ENCODE peak calls at places on chromosomes 4 and X, in seven cellular contexts. A is T1000; N is mesothelial cell of epicardium; O is colonic mucosa; Y is occipital lobe; Q is activated CD8-positive, alpha-beta memory T cell treated with anti-CD3 and anti-CD28 coated beads for 48 hours; X is glomerular endothelial cell. H is an unnamed sample.

GRCh38 chr4:83599183-83599582 is 63.3 kb downstream of the GPAT3 start:
- DNase-seq in X (no peak), O (no peak), Y (no peak), N (no peak), Q (no peak), A (no peak), H (no peak)

GRCh38 chr4:16250665-16251365 is 24.5 kb upstream of the TAPT1 start:
- DNase-seq in A (no peak), X (no peak), Y (no peak), O (no peak), Q (no peak), N (no peak), H (no peak)

GRCh38 chr4:125719987-125720386 is 405.2 kb downstream of the FAT4 start:
- DNase-seq in Q (no peak), A (no peak), Y (no peak), N (no peak), O (no peak), X (no peak), H (peak)

GRCh38 chr4:145099653-145100052 is 1.5 kb downstream of the ABCE1 start:
- DNase-seq in Q (no peak), X (no peak), O (no peak), A (no peak), Y (no peak), N (no peak), H (no peak)

GRCh38 chr4:160038560-160038959 is 935.7 kb downstream of the RAPGEF2 start:
- DNase-seq in X (no peak), Y (no peak), N (no peak), Q (no peak), A (no peak), O (no peak), H (no peak)

GRCh38 chrX:46698691-46699090 is 60.2 kb downstream of the SLC9A7 start:
- DNase-seq in N (no peak), A (no peak), Y (no peak), X (no peak), Q (no peak), O (no peak), H (no peak)

GRCh38 chr4:5751073-5751917 is 40.3 kb downstream of the EVC start:
- DNase-seq in A (peak), X (no peak), Q (no peak), Y (no peak), O (no peak), N (no peak), H (no peak)

GRCh38 chr4:139099366-139099982 is 77.5 kb downstream of the ELF2 start:
- DNase-seq in N (peak), A (peak), Q (peak), X (peak), O (peak), Y (peak), H (peak)

GRCh38 chr4:37383579-37384229 is 139.2 kb downstream of the NWD2 start:
- DNase-seq in N (no peak), Q (no peak), X (peak), O (peak), A (no peak), Y (no peak), H (peak)

GRCh38 chr4:121370729-121371325 is 10.0 kb downstream of the QRFPR start:
- DNase-seq in N (no peak), Y (no peak), O (peak), Q (no peak), A (peak), X (peak), H (peak)

GRCh38 chrX:23509256-23509655 is 158.0 kb upstream of the PRDX4 start:
- DNase-seq in X (no peak), Y (no peak), O (no peak), N (no peak), A (no peak), Q (no peak), H (no peak)

GRCh38 chr4:153788419-153789276 is at the start of gene SFRP2:
- DNase-seq in Y (no peak), X (no peak), Q (no peak), O (no peak), N (no peak), A (no peak), H (no peak)

GRCh38 chr4:164440196-164440595 is 313.7 kb upstream of the SMIM31 start:
- DNase-seq in X (no peak), N (no peak), A (no peak), O (no peak), Y (no peak), Q (no peak), H (no peak)

GRCh38 chrX:119692241-119693031 is 532 bp downstream of the SEPTIN6 start:
- DNase-seq in Q (no peak), Y (no peak), X (no peak), A (peak), N (no peak), O (peak), H (no peak)

GRCh38 chr4:86014599-86014998 is 345.3 kb downstream of the MAPK10 start:
- DNase-seq in X (no peak), Y (no peak), N (no peak), Q (no peak), A (no peak), O (no peak), H (no peak)

GRCh38 chr4:127151941-127152340 is 480.8 kb upstream of the INTU start:
- DNase-seq in O (no peak), N (no peak), Y (no peak), Q (no peak), A (no peak), X (no peak), H (no peak)